ENCODE peak calls at places on chromosomes 4 and X, in six cellular contexts. L is fibroblast of the conjunctiva; P is memory B cell; C is epithelial cell of esophagus; N is T follicular helper cell; T is stimulated activated CD8-positive, alpha-beta memory T cell treated with anti-CD3 and anti-CD28 coated beads, Interleukin-7, amount 100 ng/mL, for 1 hour. U is an unnamed sample.

GRCh38 chrX:24149346-24150050 is at the start of gene ZFX:
- DNase-seq in L (peak; percentile 45), P (peak; percentile 54), C (peak; percentile 65), N (peak; percentile 63), T (peak; percentile 56), U (no peak)

GRCh38 chr4:17810260-17811077 is at the start of the genes DCAF16 and NCAPG:
- DNase-seq in L (peak; percentile 99), P (peak; percentile 99), C (peak; percentile 99), N (peak; percentile 98), T (peak; percentile 98), U (peak; percentile 97)

GRCh38 chrX:104659037-104659744 is 93.2 kb downstream of the IL1RAPL2 start:
- DNase-seq in L (no peak), P (no peak), C (peak; percentile 49), N (no peak), T (no peak), U (peak; percentile 53)

GRCh38 chr4:137370206-137370633 is 162.1 kb downstream of the PCDH18 start:
- DNase-seq in L (no peak), P (no peak), C (peak; percentile 85), N (no peak), T (no peak), U (peak; percentile 72)

GRCh38 chr4:26206339-26206738 is 114.5 kb upstream of the RBPJ start:
- DNase-seq in L (peak; percentile 96), P (no peak), C (no peak), N (no peak), T (no peak), U (no peak)

GRCh38 chrX:43504394-43504793 is 151.7 kb upstream of the MAOA start:
- DNase-seq in L (no peak), P (no peak), C (peak; percentile 67), N (no peak), T (no peak), U (no peak)

GRCh38 chr4:54228563-54229501 is at the start of gene PDGFRA:
- DNase-seq in L (peak; percentile 97), P (no peak), C (no peak), N (no peak), T (no peak), U (no peak)

GRCh38 chrX:2390754-2391153 is 110.0 kb downstream of the DHRSX start:
- DNase-seq in L (no peak), P (no peak), C (no peak), N (no peak), T (no peak), U (no peak)

GRCh38 chrX:11188664-11189063 is 77.5 kb downstream of the HCCS start:
- DNase-seq in L (no peak), P (no peak), C (peak; percentile 79), N (no peak), T (no peak), U (no peak)

GRCh38 chr4:137543198-137543597 is 10.9 kb upstream of the PCDH18 start:
- DNase-seq in L (no peak), P (no peak), C (no peak), N (no peak), T (no peak), U (no peak)

GRCh38 chr4:180669637-180670036 is 1573.6 kb upstream of the TENM3 start:
- DNase-seq in L (no peak), P (no peak), C (peak; percentile 56), N (no peak), T (no peak), U (peak; percentile 84)

GRCh38 chr4:170139764-170140163 is 50.0 kb upstream of the AADAT start:
- DNase-seq in L (peak; percentile 9), P (no peak), C (peak; percentile 18), N (no peak), T (no peak), U (no peak)

GRCh38 chrX:47751670-47752069 is 85.0 kb upstream of the ZNF81 start:
- DNase-seq in L (no peak), P (peak; percentile 0), C (peak; percentile 41), N (peak; percentile 9), T (no peak), U (no peak)

GRCh38 chrX:79645749-79646148 is 278.6 kb upstream of the ITM2A start:
- DNase-seq in L (no peak), P (no peak), C (no peak), N (no peak), T (no peak), U (no peak)

GRCh38 chr4:102334624-102335023 is 10.7 kb downstream of the SLC39A8 start:
- DNase-seq in L (no peak), P (no peak), C (peak; percentile 17), N (no peak), T (no peak), U (no peak)

GRCh38 chrX:14356401-14356800 is 172.9 kb upstream of the GLRA2 start:
- DNase-seq in L (peak; percentile 78), P (no peak), C (peak; percentile 60), N (no peak), T (no peak), U (no peak)

GRCh38 chr4:85951-86350 is 32.8 kb downstream of the ZNF595 start:
- DNase-seq in L (no peak), P (no peak), C (no peak), N (no peak), T (no peak), U (no peak)

U was measured in retinal pigment epithelial cell.